ENCODE peak calls at places on chromosomes 12 and 14, in four cellular contexts. One of them, this sample, is unnamed.

GRCh38 chr12:110316861-110317260 is 35.8 kb downstream of the ATP2A2 start:
- DNase-seq in activated CD4-positive, CD25-positive, alpha-beta regulatory T cell: no peak
- DNase-seq in right atrium auricular region: no peak
- DNase-seq in NCI-H1417 treated with DMSO at 0.1 percent for 48 hours: no peak
- DNase-seq in this sample: no peak

GRCh38 chr12:76037130-76038105 is 5.8 kb upstream of the PHLDA1 start:
- DNase-seq in NCI-H1417 treated with DMSO at 0.1 percent for 48 hours: peak; percentile 86
- DNase-seq in activated CD4-positive, CD25-positive, alpha-beta regulatory T cell: no peak
- DNase-seq in right atrium auricular region: no peak
- DNase-seq in this sample: no peak

GRCh38 chr12:127191124-127191523 is 1075.8 kb upstream of the TMEM132C start:
- DNase-seq in right atrium auricular region: no peak
- DNase-seq in activated CD4-positive, CD25-positive, alpha-beta regulatory T cell: no peak
- DNase-seq in NCI-H1417 treated with DMSO at 0.1 percent for 48 hours: no peak
- DNase-seq in this sample: no peak

GRCh38 chr12:27965411-27965810 is 7.1 kb downstream of the PTHLH start:
- DNase-seq in activated CD4-positive, CD25-positive, alpha-beta regulatory T cell: no peak
- DNase-seq in right atrium auricular region: no peak
- DNase-seq in NCI-H1417 treated with DMSO at 0.1 percent for 48 hours: no peak
- DNase-seq in this sample: no peak

GRCh38 chr14:22427771-22428228 is 161.2 kb downstream of the DAD1 start:
- DNase-seq in activated CD4-positive, CD25-positive, alpha-beta regulatory T cell: no peak
- DNase-seq in NCI-H1417 treated with DMSO at 0.1 percent for 48 hours: no peak
- DNase-seq in right atrium auricular region: peak; percentile 64
- DNase-seq in this sample: peak; percentile 12

GRCh38 chr14:65200454-65200853 is 98.1 kb upstream of the MAX start:
- DNase-seq in right atrium auricular region: no peak
- DNase-seq in activated CD4-positive, CD25-positive, alpha-beta regulatory T cell: no peak
- DNase-seq in NCI-H1417 treated with DMSO at 0.1 percent for 48 hours: no peak
- DNase-seq in this sample: no peak

GRCh38 chr14:53032161-53032803 is 81.4 kb upstream of the FERMT2 start:
- DNase-seq in activated CD4-positive, CD25-positive, alpha-beta regulatory T cell: no peak
- DNase-seq in right atrium auricular region: no peak
- DNase-seq in NCI-H1417 treated with DMSO at 0.1 percent for 48 hours: no peak
- DNase-seq in this sample: peak; percentile 71

GRCh38 chr12:49470986-49471385 is 67.8 kb upstream of the KCNH3 start:
- DNase-seq in right atrium auricular region: no peak
- DNase-seq in NCI-H1417 treated with DMSO at 0.1 percent for 48 hours: no peak
- DNase-seq in activated CD4-positive, CD25-positive, alpha-beta regulatory T cell: no peak
- DNase-seq in this sample: no peak

GRCh38 chr12:78407722-78408121 is 456.9 kb upstream of the SYT1 start:
- DNase-seq in activated CD4-positive, CD25-positive, alpha-beta regulatory T cell: no peak
- DNase-seq in NCI-H1417 treated with DMSO at 0.1 percent for 48 hours: no peak
- DNase-seq in right atrium auricular region: no peak
- DNase-seq in this sample: no peak

GRCh38 chr14:68703093-68703492 is 89.8 kb downstream of the ZFP36L1 start:
- DNase-seq in NCI-H1417 treated with DMSO at 0.1 percent for 48 hours: no peak
- DNase-seq in right atrium auricular region: no peak
- DNase-seq in activated CD4-positive, CD25-positive, alpha-beta regulatory T cell: no peak
- DNase-seq in this sample: peak; percentile 89

GRCh38 chr14:61152851-61153364 is 128.2 kb downstream of the TMEM30B start:
- DNase-seq in right atrium auricular region: no peak
- DNase-seq in activated CD4-positive, CD25-positive, alpha-beta regulatory T cell: no peak
- DNase-seq in NCI-H1417 treated with DMSO at 0.1 percent for 48 hours: no peak
- DNase-seq in this sample: peak; percentile 85

GRCh38 chr12:12896261-12896660 is 4.9 kb downstream of the GPRC5A start:
- DNase-seq in NCI-H1417 treated with DMSO at 0.1 percent for 48 hours: no peak
- DNase-seq in activated CD4-positive, CD25-positive, alpha-beta regulatory T cell: no peak
- DNase-seq in right atrium auricular region: no peak
- DNase-seq in this sample: no peak

GRCh38 chr12:47205532-47206449 is 126.0 kb upstream of the AMIGO2 start:
- DNase-seq in NCI-H1417 treated with DMSO at 0.1 percent for 48 hours: no peak
- DNase-seq in right atrium auricular region: no peak
- DNase-seq in activated CD4-positive, CD25-positive, alpha-beta regulatory T cell: no peak
- DNase-seq in this sample: no peak

GRCh38 chr14:88203289-88203688 is 119.8 kb downstream of the KCNK10 start:
- DNase-seq in activated CD4-positive, CD25-positive, alpha-beta regulatory T cell: no peak
- DNase-seq in NCI-H1417 treated with DMSO at 0.1 percent for 48 hours: no peak
- DNase-seq in right atrium auricular region: no peak
- DNase-seq in this sample: no peak

GRCh38 chr14:70872678-70873020 is 34.6 kb upstream of the PCNX1 start:
- DNase-seq in right atrium auricular region: no peak
- DNase-seq in NCI-H1417 treated with DMSO at 0.1 percent for 48 hours: no peak
- DNase-seq in activated CD4-positive, CD25-positive, alpha-beta regulatory T cell: no peak
- DNase-seq in this sample: no peak

GRCh38 chr12:29320295-29321090 is 60.5 kb downstream of the ERGIC2 start:
- DNase-seq in activated CD4-positive, CD25-positive, alpha-beta regulatory T cell: no peak
- DNase-seq in right atrium auricular region: no peak
- DNase-seq in NCI-H1417 treated with DMSO at 0.1 percent for 48 hours: no peak
- DNase-seq in this sample: peak; percentile 1

GRCh38 chr14:96403409-96403808 is 11.5 kb downstream of the AK7 start:
- DNase-seq in NCI-H1417 treated with DMSO at 0.1 percent for 48 hours: no peak
- DNase-seq in activated CD4-positive, CD25-positive, alpha-beta regulatory T cell: no peak
- DNase-seq in right atrium auricular region: no peak
- DNase-seq in this sample: no peak

GRCh38 chr12:42798811-42799438 is 209.4 kb upstream of the PRICKLE1 start:
- DNase-seq in right atrium auricular region: no peak
- DNase-seq in NCI-H1417 treated with DMSO at 0.1 percent for 48 hours: no peak
- DNase-seq in activated CD4-positive, CD25-positive, alpha-beta regulatory T cell: no peak
- DNase-seq in this sample: no peak

GRCh38 chr14:68784298-68784910 is 8.5 kb downstream of the ZFP36L1 start:
- DNase-seq in right atrium auricular region: peak; percentile 70
- DNase-seq in NCI-H1417 treated with DMSO at 0.1 percent for 48 hours: no peak
- DNase-seq in activated CD4-positive, CD25-positive, alpha-beta regulatory T cell: no peak
- DNase-seq in this sample: no peak

GRCh38 chr14:37246427-37246829 is 48.7 kb downstream of the MIPOL1 start:
- DNase-seq in activated CD4-positive, CD25-positive, alpha-beta regulatory T cell: no peak
- DNase-seq in NCI-H1417 treated with DMSO at 0.1 percent for 48 hours: peak; percentile 98
- DNase-seq in right atrium auricular region: no peak
- DNase-seq in this sample: peak; percentile 9

GRCh38 chr12:59044791-59045190 is 124.5 kb upstream of the LRIG3 start:
- DNase-seq in activated CD4-positive, CD25-positive, alpha-beta regulatory T cell: no peak
- DNase-seq in right atrium auricular region: no peak
- DNase-seq in NCI-H1417 treated with DMSO at 0.1 percent for 48 hours: no peak
- DNase-seq in this sample: no peak

GRCh38 chr12:57372233-57372632 is 58.6 kb downstream of the R3HDM2 start:
- DNase-seq in activated CD4-positive, CD25-positive, alpha-beta regulatory T cell: no peak
- DNase-seq in NCI-H1417 treated with DMSO at 0.1 percent for 48 hours: no peak
- DNase-seq in right atrium auricular region: no peak
- DNase-seq in this sample: no peak

GRCh38 chr14:101584049-101584859 is 23.0 kb downstream of the DIO3 start:
- DNase-seq in activated CD4-positive, CD25-positive, alpha-beta regulatory T cell: no peak
- DNase-seq in right atrium auricular region: no peak
- DNase-seq in NCI-H1417 treated with DMSO at 0.1 percent for 48 hours: no peak
- DNase-seq in this sample: peak; percentile 46

GRCh38 chr14:22337938-22338337 is 251.1 kb downstream of the DAD1 start:
- DNase-seq in activated CD4-positive, CD25-positive, alpha-beta regulatory T cell: no peak
- DNase-seq in right atrium auricular region: no peak
- DNase-seq in NCI-H1417 treated with DMSO at 0.1 percent for 48 hours: no peak
- DNase-seq in this sample: no peak

GRCh38 chr12:41264281-41264680 is 76.2 kb downstream of the PDZRN4 start:
- DNase-seq in activated CD4-positive, CD25-positive, alpha-beta regulatory T cell: no peak
- DNase-seq in NCI-H1417 treated with DMSO at 0.1 percent for 48 hours: peak; percentile 34
- DNase-seq in right atrium auricular region: no peak
- DNase-seq in this sample: no peak

GRCh38 chr14:100067971-100068959 is 3.0 kb downstream of the EVL start:
- DNase-seq in activated CD4-positive, CD25-positive, alpha-beta regulatory T cell: peak; percentile 60
- DNase-seq in right atrium auricular region: peak; percentile 74
- DNase-seq in NCI-H1417 treated with DMSO at 0.1 percent for 48 hours: no peak
- DNase-seq in this sample: no peak

GRCh38 chr12:27277846-27278260 is 33.8 kb downstream of the STK38L start:
- DNase-seq in right atrium auricular region: no peak
- DNase-seq in NCI-H1417 treated with DMSO at 0.1 percent for 48 hours: no peak
- DNase-seq in activated CD4-positive, CD25-positive, alpha-beta regulatory T cell: no peak
- DNase-seq in this sample: peak; percentile 18

GRCh38 chr14:103854822-103855733 is 7.7 kb upstream of the PPP1R13B start:
- DNase-seq in activated CD4-positive, CD25-positive, alpha-beta regulatory T cell: no peak
- DNase-seq in NCI-H1417 treated with DMSO at 0.1 percent for 48 hours: peak; percentile 57
- DNase-seq in right atrium auricular region: no peak
- DNase-seq in this sample: no peak

GRCh38 chr12:21819678-21820077 is 45.2 kb upstream of the KCNJ8 start:
- DNase-seq in NCI-H1417 treated with DMSO at 0.1 percent for 48 hours: no peak
- DNase-seq in right atrium auricular region: no peak
- DNase-seq in activated CD4-positive, CD25-positive, alpha-beta regulatory T cell: no peak
- DNase-seq in this sample: no peak

GRCh38 chr12:32419520-32419960 is 20.2 kb downstream of the FGD4 start:
- DNase-seq in activated CD4-positive, CD25-positive, alpha-beta regulatory T cell: no peak
- DNase-seq in NCI-H1417 treated with DMSO at 0.1 percent for 48 hours: no peak
- DNase-seq in right atrium auricular region: no peak
- DNase-seq in this sample: no peak